ENCODE peak calls at places on chromosome 11, in nine cellular contexts. D is tibial nerve, I is GM12891, U is breast epithelium, F is IMR-90, A is transverse colon, Y is A549, R is right lobe of liver, B is esophagus squamous epithelium. K is an unnamed sample.

GRCh38 chr11:44174846-44175245 is 79.4 kb downstream of the EXT2 start:
- DNase-seq in B (no peak), F (no peak), D (no peak), U (no peak), I (no peak), Y (no peak), A (no peak), R (no peak), K (no peak)

GRCh38 chr11:83002047-83002446 is 69.7 kb downstream of the RAB30 start:
- DNase-seq in F (no peak), D (no peak), I (no peak), U (no peak), B (no peak), R (no peak), A (no peak), Y (no peak), K (no peak)

GRCh38 chr11:44519989-44520737 is 45.3 kb upstream of the CD82 start:
- DNase-seq in A (no peak), B (no peak), Y (no peak), I (no peak), R (no peak), U (peak; percentile 51), D (peak; percentile 28), F (no peak), K (no peak)

GRCh38 chr11:12215192-12215591 is 104.8 kb downstream of the MICAL2 start:
- DNase-seq in A (no peak), D (no peak), F (no peak), U (no peak), B (no peak), R (no peak), I (no peak), Y (no peak), K (no peak)

GRCh38 chr11:61092280-61092766 is 10.0 kb upstream of the CD5 start:
- DNase-seq in A (peak; percentile 26), D (no peak), F (no peak), Y (no peak), R (no peak), I (no peak), U (no peak), B (no peak), K (no peak)

GRCh38 chr11:6640985-6641701 is 14.5 kb downstream of the DCHS1 start:
- DNase-seq in A (no peak), I (no peak), Y (no peak), U (no peak), F (no peak), R (no peak), D (no peak), B (no peak), K (no peak)

GRCh38 chr11:88102595-88102929 is 72.7 kb downstream of the RAB38 start:
- DNase-seq in R (no peak), B (no peak), D (no peak), U (no peak), F (no peak), Y (no peak), A (no peak), I (no peak), K (no peak)

GRCh38 chr11:11027271-11027670 is 169.4 kb upstream of the ZBED5 start:
- DNase-seq in B (no peak), R (no peak), Y (peak; percentile 36), U (no peak), A (no peak), D (no peak), I (no peak), F (peak; percentile 85), K (peak; percentile 35)

DNA sequence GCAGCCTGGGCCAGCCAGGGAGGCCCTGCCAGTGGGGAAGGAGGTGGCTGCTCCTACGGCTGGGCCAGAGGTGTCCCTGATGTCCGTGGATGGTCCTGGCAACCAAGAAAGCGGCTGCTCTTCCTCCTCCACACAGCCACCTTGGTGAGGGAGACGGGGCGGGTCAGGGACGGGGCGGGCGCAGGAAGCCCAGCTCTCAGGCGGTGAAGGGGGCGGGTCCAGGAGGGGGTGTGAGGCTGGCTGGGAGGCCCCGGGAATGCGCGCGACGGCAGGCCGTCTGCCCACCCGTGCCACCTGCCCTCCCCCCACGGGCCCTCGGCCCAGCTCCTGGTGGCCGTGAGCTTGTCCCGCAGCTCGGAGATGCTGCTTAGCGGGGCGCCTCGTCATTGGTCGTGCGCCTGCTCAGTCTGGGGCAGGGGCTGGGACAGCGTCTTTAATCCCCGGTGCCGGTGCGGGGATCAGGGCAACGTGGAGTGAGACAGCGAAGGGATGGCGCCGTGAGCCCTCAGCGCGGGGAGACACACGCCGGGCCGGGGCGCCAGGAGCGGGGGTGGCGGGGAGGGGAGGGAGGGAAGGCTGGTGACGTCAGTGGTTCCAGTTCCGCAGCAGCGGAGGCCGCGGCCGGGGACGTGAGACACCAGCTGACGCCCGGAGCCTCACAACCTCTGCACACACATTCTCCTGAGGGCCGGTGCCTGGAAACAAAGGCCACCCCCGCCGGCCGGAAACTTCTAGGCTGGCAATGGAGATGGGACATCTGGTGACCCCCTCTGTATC is 6.7 kb upstream of the BRSK2 start:
- DNase-seq in A (peak; percentile 87), I (peak; percentile 86), R (peak; percentile 84), B (no peak), D (peak; percentile 59), Y (peak; percentile 80), F (peak; percentile 79), U (peak; percentile 66), K (peak; percentile 89)
- TF ChIP-seq POLR2A in A (peak; percentile 14), I (no peak), R (no peak), B (no peak), D (no peak), Y (peak; percentile 57), F (peak; percentile 66), U (no peak), K (peak; percentile 64)

GRCh38 chr11:67117667-67118058 is 1.4 kb upstream of the KDM2A start:
- DNase-seq in U (no peak), B (no peak), Y (no peak), R (peak; percentile 64), A (peak; percentile 30), I (no peak), F (no peak), D (no peak), K (no peak)

GRCh38 chr11:67118801-67119576 is at the start of gene KDM2A:
- DNase-seq in F (peak; percentile 99), B (peak; percentile 96), A (peak; percentile 99), I (peak; percentile 97), U (peak; percentile 99), Y (peak; percentile 99), R (peak; percentile 100), D (peak; percentile 97), K (peak; percentile 100)

GRCh38 chr11:67117176-67117575 is 1.9 kb upstream of the KDM2A start:
- DNase-seq in U (no peak), F (no peak), I (no peak), R (no peak), A (no peak), B (no peak), Y (no peak), D (no peak), K (no peak)

GRCh38 chr11:67119577-67120391 is 721 bp downstream of the KDM2A start:
- DNase-seq in B (no peak), I (no peak), F (no peak), D (no peak), A (peak; percentile 32), R (peak; percentile 63), Y (peak; percentile 19), U (no peak), K (no peak)

DNA sequence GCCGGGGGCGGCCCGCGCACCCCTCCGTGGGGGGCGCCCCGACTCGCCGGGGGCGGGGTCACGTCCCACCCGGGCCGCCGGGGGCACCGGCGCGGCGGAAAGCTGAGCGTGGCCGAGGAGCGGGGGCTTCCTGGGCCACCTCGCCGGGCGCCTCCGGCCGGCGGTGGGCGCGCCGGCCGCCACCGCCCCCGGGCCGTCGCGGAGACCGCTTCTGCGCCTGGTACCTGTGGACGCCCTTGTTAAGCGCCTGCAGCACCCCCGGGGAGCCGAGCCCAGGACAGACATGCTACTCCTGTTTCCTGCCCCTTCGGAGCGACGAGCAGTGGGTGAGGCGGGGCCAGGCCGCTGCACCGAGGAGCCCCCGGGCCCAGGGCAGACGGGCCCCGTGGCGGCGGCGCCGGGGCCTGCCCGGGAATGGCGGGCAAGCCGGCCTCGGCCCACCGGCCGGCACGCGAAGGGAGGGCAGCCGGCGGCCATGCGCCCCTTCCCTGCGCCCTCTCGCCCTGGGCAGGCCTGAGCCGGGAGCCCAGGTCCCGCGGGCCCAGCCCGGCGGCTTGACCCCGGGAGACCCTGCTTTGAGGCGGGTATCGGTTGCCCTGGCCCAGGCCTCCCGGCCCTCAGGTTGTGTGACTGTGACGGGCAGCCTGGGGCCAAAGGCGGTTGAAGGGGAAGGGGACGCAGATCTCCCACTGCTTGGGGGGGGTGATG is 850 bp upstream of the KDM2A start:
- DNase-seq in F (no peak), B (no peak), I (peak; percentile 31), U (peak; percentile 48), D (no peak), A (peak; percentile 50), Y (peak; percentile 16), R (peak; percentile 73), K (no peak)
- TF ChIP-seq POLR2A in F (peak; percentile 33), B (no peak), I (no peak), U (no peak), D (no peak), A (no peak), Y (peak; percentile 25), R (peak; percentile 41), K (no peak)

DNA sequence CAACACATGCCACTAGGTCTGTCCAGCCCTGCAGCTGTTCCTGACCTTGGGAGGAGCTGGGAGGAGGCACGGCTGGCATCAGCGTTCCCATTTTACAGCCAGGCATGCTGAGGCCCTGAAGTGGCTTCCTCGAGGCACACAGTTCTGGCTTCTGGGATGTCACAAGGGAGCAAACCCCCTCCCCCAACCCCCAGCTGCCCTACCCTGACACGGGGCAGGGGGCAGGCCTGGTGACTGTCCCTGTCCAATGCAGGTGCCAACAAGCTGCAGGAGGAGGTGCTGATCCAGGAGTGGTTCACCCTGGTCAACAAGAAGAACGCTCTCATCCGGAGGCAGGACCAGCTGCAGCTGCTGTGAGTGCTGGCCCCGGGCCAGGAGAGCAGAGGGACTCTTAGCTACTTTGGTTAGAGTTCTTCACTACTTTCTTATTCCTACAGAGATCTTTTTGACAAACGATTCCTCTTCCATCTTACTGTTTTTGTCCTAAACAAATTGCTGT is 5.3 kb downstream of the KCNK7 start:
- DNase-seq in D (no peak), F (peak; percentile 62), U (no peak), A (peak; percentile 59), I (no peak), Y (no peak), R (no peak), B (no peak), K (no peak)
- TF ChIP-seq POLR2A in D (no peak), F (no peak), U (no peak), A (no peak), I (no peak), Y (no peak), R (no peak), B (no peak), K (no peak)

GRCh38 chr11:47356129-47356997 is 3.9 kb upstream of the MYBPC3 start:
- DNase-seq in A (no peak), U (no peak), Y (no peak), B (no peak), I (no peak), D (no peak), F (no peak), R (peak; percentile 27), K (no peak)

GRCh38 chr11:47356998-47357329 is 4.5 kb upstream of the MYBPC3 start:
- DNase-seq in R (peak; percentile 4), F (no peak), Y (no peak), B (no peak), A (no peak), I (no peak), D (no peak), U (no peak), K (no peak)

GRCh38 chr11:47353978-47354774 is 1.7 kb upstream of the MYBPC3 start:
- DNase-seq in A (no peak), D (no peak), U (no peak), B (no peak), F (no peak), Y (no peak), I (no peak), R (peak; percentile 8), K (no peak)

GRCh38 chr11:47354913-47355282 is 2.4 kb upstream of the MYBPC3 start:
- DNase-seq in F (no peak), I (no peak), B (no peak), A (no peak), U (no peak), D (no peak), R (peak; percentile 58), Y (no peak), K (no peak)

GRCh38 chr11:47355283-47356128 is 3.0 kb upstream of the MYBPC3 start:
- DNase-seq in A (peak; percentile 97), I (no peak), D (peak; percentile 89), Y (peak; percentile 98), U (peak; percentile 91), R (peak; percentile 95), B (no peak), F (peak; percentile 88), K (peak; percentile 95)
- TF ChIP-seq POLR2A in A (no peak), I (no peak), D (no peak), Y (no peak), U (no peak), R (no peak), B (no peak), F (no peak), K (no peak)